ENCODE peak calls at places on chromosomes 16 and 17, in five cellular contexts. One of them, this sample, is unnamed.

GRCh38 chr16:87966685-87967185 is 15.5 kb downstream of the BANP start:
- DNase-seq in spleen: peak; percentile 84
- DNase-seq in HTR-8/SVneo: no peak
- DNase-seq in germinal center: no peak
- DNase-seq in aorta: peak; percentile 84
- DNase-seq in this sample: no peak

GRCh38 chr16:4790871-4791270 is 2.7 kb upstream of the SEPTIN12 start:
- DNase-seq in spleen: no peak
- DNase-seq in HTR-8/SVneo: no peak
- DNase-seq in germinal center: no peak
- DNase-seq in aorta: no peak
- DNase-seq in this sample: no peak

GRCh38 chr17:64969046-64969501 is 49.8 kb upstream of the LRRC37A3 start:
- DNase-seq in spleen: no peak
- DNase-seq in HTR-8/SVneo: no peak
- DNase-seq in germinal center: no peak
- DNase-seq in aorta: no peak
- DNase-seq in this sample: no peak

GRCh38 chr17:3963214-3964201 is 729 bp downstream of the ATP2A3 start:
- DNase-seq in spleen: peak; percentile 96
- DNase-seq in HTR-8/SVneo: no peak
- DNase-seq in germinal center: peak; percentile 70
- DNase-seq in aorta: no peak
- DNase-seq in this sample: no peak

GRCh38 chr16:53904533-53904932 is 200.6 kb downstream of the FTO start:
- DNase-seq in spleen: no peak
- DNase-seq in HTR-8/SVneo: no peak
- DNase-seq in germinal center: no peak
- DNase-seq in aorta: no peak
- DNase-seq in this sample: no peak

GRCh38 chr17:63308272-63308671 is 137.8 kb downstream of the CYB561 start:
- DNase-seq in spleen: no peak
- DNase-seq in HTR-8/SVneo: no peak
- DNase-seq in germinal center: no peak
- DNase-seq in aorta: no peak
- DNase-seq in this sample: no peak

GRCh38 chr17:47188266-47188665 is 829 bp downstream of the CDC27 start:
- DNase-seq in spleen: no peak
- DNase-seq in HTR-8/SVneo: no peak
- DNase-seq in germinal center: peak; percentile 38
- DNase-seq in aorta: no peak
- DNase-seq in this sample: peak; percentile 26

GRCh38 chr16:528111-529011 is 849 bp downstream of the CAPN15 start:
- DNase-seq in spleen: peak; percentile 88
- DNase-seq in HTR-8/SVneo: peak; percentile 68
- DNase-seq in germinal center: no peak
- DNase-seq in aorta: no peak
- DNase-seq in this sample: no peak

GRCh38 chr16:31351937-31352315 is 3.0 kb upstream of the ITGAX start:
- DNase-seq in spleen: peak; percentile 87
- DNase-seq in HTR-8/SVneo: no peak
- DNase-seq in germinal center: no peak
- DNase-seq in aorta: no peak
- DNase-seq in this sample: no peak

GRCh38 chr17:2689411-2690164 is 22.0 kb downstream of the CLUH start:
- DNase-seq in spleen: peak; percentile 77
- DNase-seq in HTR-8/SVneo: no peak
- DNase-seq in germinal center: no peak
- DNase-seq in aorta: peak; percentile 74
- DNase-seq in this sample: no peak

GRCh38 chr16:68700120-68700519 is 37.0 kb upstream of the CDH1 start:
- DNase-seq in spleen: no peak
- DNase-seq in HTR-8/SVneo: no peak
- DNase-seq in germinal center: no peak
- DNase-seq in aorta: no peak
- DNase-seq in this sample: no peak

GRCh38 chr16:86232496-86232895 is 277.8 kb upstream of the FOXF1 start:
- DNase-seq in spleen: no peak
- DNase-seq in HTR-8/SVneo: no peak
- DNase-seq in germinal center: no peak
- DNase-seq in aorta: no peak
- DNase-seq in this sample: no peak

GRCh38 chr16:25413962-25414361 is 156.3 kb upstream of the ZKSCAN2 start:
- DNase-seq in spleen: no peak
- DNase-seq in HTR-8/SVneo: no peak
- DNase-seq in germinal center: no peak
- DNase-seq in aorta: no peak
- DNase-seq in this sample: no peak

GRCh38 chr16:57387598-57388354 is 15.5 kb downstream of the CX3CL1 start:
- DNase-seq in spleen: no peak
- DNase-seq in HTR-8/SVneo: no peak
- DNase-seq in germinal center: no peak
- DNase-seq in aorta: no peak
- DNase-seq in this sample: no peak

GRCh38 chr17:74480290-74480689 is 13.9 kb downstream of the CD300A start:
- DNase-seq in spleen: no peak
- DNase-seq in HTR-8/SVneo: no peak
- DNase-seq in germinal center: no peak
- DNase-seq in aorta: no peak
- DNase-seq in this sample: no peak

GRCh38 chr17:32349503-32349853 is 479 bp upstream of the ZNF207 start:
- DNase-seq in spleen: peak; percentile 74
- DNase-seq in HTR-8/SVneo: no peak
- DNase-seq in germinal center: no peak
- DNase-seq in aorta: no peak
- DNase-seq in this sample: no peak

GRCh38 chr17:81329279-81329926 is 34.3 kb upstream of the SLC38A10 start:
- DNase-seq in spleen: no peak
- DNase-seq in HTR-8/SVneo: peak; percentile 97
- DNase-seq in germinal center: no peak
- DNase-seq in aorta: peak; percentile 90
- DNase-seq in this sample: peak; percentile 89

GRCh38 chr17:44581868-44582267 is 24.6 kb downstream of the FZD2 start:
- DNase-seq in spleen: no peak
- DNase-seq in HTR-8/SVneo: no peak
- DNase-seq in germinal center: peak; percentile 32
- DNase-seq in aorta: peak; percentile 67
- DNase-seq in this sample: no peak

GRCh38 chr17:80727409-80727755 is 182.7 kb downstream of the RPTOR start:
- DNase-seq in spleen: no peak
- DNase-seq in HTR-8/SVneo: no peak
- DNase-seq in germinal center: no peak
- DNase-seq in aorta: no peak
- DNase-seq in this sample: no peak

GRCh38 chr17:21843318-21843865 is 151.1 kb downstream of the KCNJ18 start:
- DNase-seq in spleen: no peak
- DNase-seq in HTR-8/SVneo: no peak
- DNase-seq in germinal center: no peak
- DNase-seq in aorta: no peak
- DNase-seq in this sample: no peak

GRCh38 chr17:41340934-41341861 is 9.4 kb downstream of the KRT33A start:
- DNase-seq in spleen: no peak
- DNase-seq in HTR-8/SVneo: no peak
- DNase-seq in germinal center: no peak
- DNase-seq in aorta: no peak
- DNase-seq in this sample: no peak

GRCh38 chr16:57764341-57765159 is 29.0 kb downstream of the KATNB1 start:
- DNase-seq in spleen: no peak
- DNase-seq in HTR-8/SVneo: peak; percentile 95
- DNase-seq in germinal center: peak; percentile 54
- DNase-seq in aorta: no peak
- DNase-seq in this sample: no peak

GRCh38 chr16:88061346-88062110 is 110.3 kb downstream of the BANP start:
- DNase-seq in spleen: peak; percentile 24
- DNase-seq in HTR-8/SVneo: no peak
- DNase-seq in germinal center: no peak
- DNase-seq in aorta: peak; percentile 33
- DNase-seq in this sample: no peak

GRCh38 chr16:3030128-3030871 is 6.4 kb downstream of the BICDL2 start:
- DNase-seq in spleen: peak; percentile 76
- DNase-seq in HTR-8/SVneo: no peak
- DNase-seq in germinal center: no peak
- DNase-seq in aorta: no peak
- DNase-seq in this sample: no peak

GRCh38 chr16:85211247-85211910 is 99.1 kb upstream of the CIBAR2 start:
- DNase-seq in spleen: no peak
- DNase-seq in HTR-8/SVneo: no peak
- DNase-seq in germinal center: no peak
- DNase-seq in aorta: peak; percentile 77
- DNase-seq in this sample: no peak

GRCh38 chr16:27795992-27796614 is 246.2 kb downstream of the KATNIP start:
- DNase-seq in spleen: no peak
- DNase-seq in HTR-8/SVneo: peak; percentile 31
- DNase-seq in germinal center: no peak
- DNase-seq in aorta: peak; percentile 87
- DNase-seq in this sample: no peak

GRCh38 chr17:56441331-56441730 is 152.2 kb upstream of the NOG start:
- DNase-seq in spleen: no peak
- DNase-seq in HTR-8/SVneo: peak; percentile 69
- DNase-seq in germinal center: no peak
- DNase-seq in aorta: no peak
- DNase-seq in this sample: no peak

This sample was measured in DMS 273 treated with DMSO at 0.1 percent for 48 hours.